ENCODE peak calls at places on chromosomes 3 and 15, in six cellular contexts. Q, H, S, A, V and B are unnamed samples.

GRCh38 chr3:101036213-101036618 is 43.0 kb upstream of the ABI3BP start:
- DNase-seq in Q (peak), H (no peak), S (peak), A (no peak), V (peak), B (peak)

GRCh38 chr15:77282333-77282732 is 137.6 kb downstream of the PEAK1 start:
- DNase-seq in Q (peak), H (no peak), S (no peak), A (no peak), V (peak), B (no peak)

GRCh38 chr3:39809995-39810595 is 686 bp downstream of the MYRIP start:
- DNase-seq in Q (no peak), H (no peak), S (no peak), A (no peak), V (no peak), B (peak)

GRCh38 chr3:196159952-196160804 is 51.0 kb downstream of the ZDHHC19 start:
- DNase-seq in Q (no peak), H (no peak), S (no peak), A (peak), V (no peak), B (no peak)

GRCh38 chr3:196219194-196219969 is 3.0 kb downstream of the SLC51A start:
- DNase-seq in Q (no peak), H (peak), S (no peak), A (no peak), V (no peak), B (no peak)

GRCh38 chr3:157488144-157488543 is 15.1 kb downstream of the VEPH1 start:
- DNase-seq in Q (no peak), H (no peak), S (no peak), A (no peak), V (no peak), B (no peak)

GRCh38 chr3:160038862-160039562 is 50.4 kb downstream of the IL12A start:
- DNase-seq in Q (no peak), H (peak), S (no peak), A (no peak), V (peak), B (peak)

GRCh38 chr15:85142324-85142723 is 160.7 kb downstream of the PDE8A start:
- DNase-seq in Q (no peak), H (no peak), S (peak), A (no peak), V (no peak), B (no peak)

GRCh38 chr15:85457392-85457968 is 77.1 kb downstream of the AKAP13 start:
- DNase-seq in Q (no peak), H (no peak), S (no peak), A (no peak), V (no peak), B (peak)

GRCh38 chr15:52340093-52340492 is 44.5 kb upstream of the MYO5C start:
- DNase-seq in Q (no peak), H (no peak), S (no peak), A (no peak), V (no peak), B (no peak)

GRCh38 chr3:81602781-81603180 is 158.7 kb downstream of the GBE1 start:
- DNase-seq in Q (no peak), H (no peak), S (no peak), A (no peak), V (no peak), B (no peak)

GRCh38 chr3:62718011-62718410 is 157.2 kb downstream of the CADPS start:
- DNase-seq in Q (no peak), H (no peak), S (no peak), A (no peak), V (no peak), B (no peak)

GRCh38 chr3:126081618-126082333 is 2.1 kb downstream of the SLC41A3 start:
- DNase-seq in Q (peak), H (peak), S (peak), A (peak), V (no peak), B (peak)

GRCh38 chr15:39580630-39581500 is at the start of gene THBS1:
- DNase-seq in Q (peak), H (peak), S (no peak), A (peak), V (peak), B (peak)
- TF ChIP-seq JUND in Q (no peak), H (no peak), S (no peak), A (no peak), V (no peak), B (no peak)

GRCh38 chr3:112775011-112775742 is 71.5 kb downstream of the CD200R1L start:
- DNase-seq in Q (no peak), H (no peak), S (no peak), A (no peak), V (no peak), B (no peak)

GRCh38 chr3:112776000-112776399 is 70.7 kb downstream of the CD200R1L start:
- DNase-seq in Q (no peak), H (no peak), S (no peak), A (no peak), V (no peak), B (no peak)

GRCh38 chr3:112776836-112777235 is 69.8 kb downstream of the CD200R1L start:
- DNase-seq in Q (no peak), H (no peak), S (no peak), A (no peak), V (no peak), B (no peak)

GRCh38 chr3:112773864-112774263 is 72.8 kb downstream of the CD200R1L start:
- DNase-seq in Q (no peak), H (no peak), S (no peak), A (no peak), V (no peak), B (no peak)

DNA sequence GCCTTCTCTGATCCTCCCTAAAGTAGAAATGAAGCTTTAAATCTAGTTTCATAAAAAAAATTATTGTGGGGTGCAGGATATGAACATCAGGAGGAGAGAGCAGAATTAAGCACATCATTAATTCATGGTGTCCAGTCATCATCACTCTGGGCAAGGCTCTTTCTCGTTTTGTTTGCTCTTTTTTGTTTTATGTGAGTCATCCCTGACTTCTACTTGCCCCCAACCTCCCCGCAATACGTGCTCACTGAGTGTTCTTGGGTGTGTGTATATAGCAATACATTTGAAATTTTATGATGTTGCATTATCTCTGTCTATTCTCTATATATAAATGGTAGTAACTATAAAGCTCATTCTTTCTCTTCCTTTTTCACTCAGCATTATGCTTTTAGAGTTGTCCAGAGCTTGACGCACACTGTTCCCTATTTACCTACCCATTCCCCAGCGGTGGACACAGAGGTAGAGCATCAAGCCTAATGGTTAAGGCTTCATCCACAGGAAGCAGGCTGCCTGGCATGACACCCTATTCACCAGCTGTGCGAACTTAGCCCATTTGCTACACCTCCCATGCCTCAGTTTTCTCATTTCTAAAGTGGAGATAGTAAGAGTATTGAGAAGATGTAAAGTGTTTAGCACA is 72.3 kb downstream of the CD200R1L start:
- DNase-seq in Q (no peak), H (no peak), S (no peak), A (no peak), V (no peak), B (no peak)
- TF ChIP-seq JUND in Q (no peak), H (no peak), S (no peak), A (no peak), V (no peak), B (no peak)

GRCh38 chr3:3778641-3779270 is 20.5 kb upstream of the LRRN1 start:
- DNase-seq in Q (no peak), H (no peak), S (no peak), A (no peak), V (no peak), B (no peak)

GRCh38 chr3:3776607-3777006 is 22.6 kb upstream of the LRRN1 start:
- DNase-seq in Q (no peak), H (no peak), S (no peak), A (no peak), V (no peak), B (no peak)

GRCh38 chr3:3772338-3772737 is 26.9 kb upstream of the LRRN1 start:
- DNase-seq in Q (no peak), H (no peak), S (no peak), A (no peak), V (no peak), B (no peak)

GRCh38 chr3:3778216-3778615 is 21.0 kb upstream of the LRRN1 start:
- DNase-seq in Q (no peak), H (no peak), S (no peak), A (no peak), V (no peak), B (no peak)

DNA sequence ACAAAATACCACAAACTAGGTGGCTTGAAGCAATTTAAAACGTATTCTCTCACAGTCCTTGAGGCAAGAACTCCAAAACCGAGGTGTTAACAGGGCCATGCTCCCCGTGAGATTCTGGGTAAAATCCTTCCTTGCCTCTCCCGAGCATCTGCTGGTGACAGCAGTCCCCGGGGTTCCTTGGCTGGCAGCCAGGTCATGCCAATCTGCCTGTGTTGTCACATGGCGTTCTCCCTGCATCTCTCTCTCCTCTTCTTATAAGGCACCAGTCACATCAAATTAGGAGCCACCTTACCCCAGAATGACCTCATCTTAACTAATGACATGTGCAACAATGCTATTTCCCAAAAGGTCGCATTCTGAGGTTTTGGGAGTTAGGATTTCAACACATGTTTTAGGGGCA is 26.3 kb upstream of the LRRN1 start:
- DNase-seq in Q (no peak), H (peak), S (no peak), A (no peak), V (no peak), B (no peak)
- TF ChIP-seq JUND in Q (no peak), H (no peak), S (no peak), A (no peak), V (no peak), B (no peak)

GRCh38 chr15:51006336-51006985 is 88.2 kb downstream of the TNFAIP8L3 start:
- DNase-seq in Q (no peak), H (no peak), S (no peak), A (no peak), V (no peak), B (no peak)

GRCh38 chr15:51004103-51004536 is 90.6 kb downstream of the TNFAIP8L3 start:
- DNase-seq in Q (no peak), H (no peak), S (no peak), A (peak), V (peak), B (no peak)
- TF ChIP-seq JUND in Q (no peak), H (no peak), S (no peak), A (peak), V (no peak), B (no peak)

GRCh38 chr15:62972814-62973213 is 69.7 kb upstream of the TPM1 start:
- DNase-seq in Q (no peak), H (no peak), S (no peak), A (no peak), V (no peak), B (no peak)
- TF ChIP-seq JUND in Q (no peak), H (no peak), S (no peak), A (no peak), V (no peak), B (no peak)

GRCh38 chr3:29334652-29335189 is 53.9 kb downstream of the RBMS3 start:
- DNase-seq in Q (no peak), H (no peak), S (no peak), A (no peak), V (no peak), B (no peak)

GRCh38 chr3:29333520-29333919 is 52.6 kb downstream of the RBMS3 start:
- DNase-seq in Q (no peak), H (no peak), S (no peak), A (no peak), V (no peak), B (no peak)

GRCh38 chr3:29335438-29335837 is 54.6 kb downstream of the RBMS3 start:
- DNase-seq in Q (no peak), H (peak), S (peak), A (no peak), V (no peak), B (peak)

GRCh38 chr3:29337565-29337964 is 56.7 kb downstream of the RBMS3 start:
- DNase-seq in Q (no peak), H (no peak), S (no peak), A (no peak), V (no peak), B (no peak)

GRCh38 chr3:29335921-29336320 is 55.0 kb downstream of the RBMS3 start:
- DNase-seq in Q (no peak), H (no peak), S (no peak), A (no peak), V (no peak), B (no peak)
- TF ChIP-seq JUND in Q (no peak), H (no peak), S (no peak), A (no peak), V (no peak), B (no peak)